ENCODE peak calls at places on chromosomes 12 and 14, in four cellular contexts. G, F, J and N are unnamed samples.

GRCh38 chr12:20189767-20190166 is 178.6 kb upstream of the PDE3A start:
- DNase-seq in G (no peak), J (no peak), F (no peak), N (no peak)

GRCh38 chr14:75655235-75655634 is 5.4 kb downstream of the ERG28 start:
- DNase-seq in J (no peak), F (no peak), G (no peak), N (no peak)

GRCh38 chr14:56331815-56332214 is 213.6 kb downstream of the PELI2 start:
- DNase-seq in G (no peak), J (no peak), F (peak; percentile 39), N (no peak)

GRCh38 chr12:51994539-51994820 is 12.3 kb upstream of the TAMALIN start:
- DNase-seq in G (no peak), J (no peak), F (no peak), N (no peak)

GRCh38 chr14:100088226-100088625 is 23.0 kb downstream of the EVL start:
- DNase-seq in F (no peak), J (no peak), G (no peak), N (no peak)

GRCh38 chr12:128009108-128009507 is 257.9 kb upstream of the TMEM132C start:
- DNase-seq in J (no peak), G (no peak), F (no peak), N (peak; percentile 58)

GRCh38 chr12:21773263-21773741 is 1.2 kb downstream of the KCNJ8 start:
- DNase-seq in G (peak; percentile 56), J (no peak), F (peak; percentile 23), N (peak; percentile 76)

GRCh38 chr14:89108608-89109007 is 284.2 kb downstream of the TTC8 start:
- DNase-seq in J (no peak), F (no peak), G (no peak), N (no peak)

GRCh38 chr12:100668939-100669536 is 95.6 kb downstream of the GAS2L3 start:
- DNase-seq in F (peak; percentile 61), G (peak; percentile 74), J (peak; percentile 66), N (peak; percentile 61)

GRCh38 chr14:97388408-97388807 is 591.2 kb downstream of the VRK1 start:
- DNase-seq in F (no peak), J (no peak), G (no peak), N (no peak)

GRCh38 chr12:126389961-126390360 is 1324.7 kb downstream of the AACS start:
- DNase-seq in J (no peak), F (no peak), G (no peak), N (no peak)

GRCh38 chr12:9041321-9041720 is 52.0 kb downstream of the KLRG1 start:
- DNase-seq in F (peak; percentile 17), G (no peak), J (no peak), N (no peak)

GRCh38 chr12:4604684-4605193 is 42.7 kb downstream of the DYRK4 start:
- DNase-seq in G (peak; percentile 93), F (peak; percentile 85), J (peak; percentile 78), N (peak; percentile 21)

GRCh38 chr12:47337581-47337980 is 257.8 kb upstream of the AMIGO2 start:
- DNase-seq in G (no peak), J (no peak), F (no peak), N (no peak)

GRCh38 chr12:26425587-26426260 is 230.4 kb downstream of the SSPN start:
- DNase-seq in J (no peak), G (no peak), F (peak; percentile 8), N (no peak)

GRCh38 chr14:72253503-72253902 is 321.3 kb downstream of the RGS6 start:
- DNase-seq in J (no peak), G (no peak), F (no peak), N (no peak)

DNA sequence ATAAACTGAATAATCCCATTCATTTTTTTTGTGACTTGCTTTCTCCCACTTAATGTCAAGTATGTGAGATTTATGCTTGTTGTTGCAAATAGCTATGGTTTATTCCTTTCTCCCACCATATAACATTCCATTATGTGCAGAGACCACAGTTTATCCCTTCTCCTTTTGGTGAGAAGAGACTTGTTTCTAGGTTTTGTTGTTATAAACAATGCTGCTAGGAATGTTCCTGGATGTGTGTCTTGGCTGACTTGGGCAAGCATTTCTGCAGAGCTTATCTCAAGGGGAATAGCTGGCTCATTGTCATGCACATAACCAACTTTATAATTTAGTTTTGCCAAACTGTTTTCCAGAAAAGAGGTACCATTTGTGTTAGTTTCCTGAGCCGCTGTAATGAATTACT is 47.6 kb upstream of the PPP1CC start:
- DNase-seq in G (no peak), F (no peak), J (no peak), N (no peak)
- TF ChIP-seq RAD21 in G (no peak), F (no peak), J (no peak), N (no peak)

DNA sequence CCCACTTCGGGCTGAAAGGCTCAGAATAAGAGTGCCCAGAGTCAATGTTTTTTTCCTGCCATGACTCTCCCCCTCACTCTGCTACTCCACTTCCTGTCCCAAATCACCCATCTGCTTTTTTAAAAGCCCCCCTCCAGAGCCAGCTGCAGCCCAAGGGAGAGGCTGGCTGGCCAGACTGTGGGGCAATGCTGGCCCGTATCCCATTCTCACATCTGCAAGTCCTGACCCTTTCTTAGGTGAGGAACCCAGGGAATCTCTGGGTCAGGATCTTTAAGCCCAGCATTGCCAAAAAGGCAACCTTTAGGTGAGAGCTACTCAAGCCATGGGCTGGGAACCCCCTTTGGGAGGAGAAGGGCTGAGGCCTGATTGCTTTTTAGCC is 1.7 kb upstream of the ITGA5 start:
- DNase-seq in J (no peak), G (no peak), F (no peak), N (no peak)
- TF ChIP-seq RAD21 in J (no peak), G (no peak), F (no peak), N (no peak)

GRCh38 chr14:95039993-95040348 is 117.4 kb downstream of the DICER1 start:
- DNase-seq in J (no peak), G (no peak), F (no peak), N (no peak)

GRCh38 chr14:95043314-95043713 is 114.0 kb downstream of the DICER1 start:
- DNase-seq in F (no peak), G (no peak), J (no peak), N (peak; percentile 16)

GRCh38 chr14:95039259-95039992 is 117.9 kb downstream of the DICER1 start:
- DNase-seq in G (no peak), F (no peak), J (no peak), N (no peak)

GRCh38 chr14:95040723-95041476 is 116.4 kb downstream of the DICER1 start:
- DNase-seq in F (peak; percentile 32), G (peak; percentile 11), J (no peak), N (no peak)

GRCh38 chr14:95041477-95042020 is 115.8 kb downstream of the DICER1 start:
- DNase-seq in G (no peak), J (no peak), F (no peak), N (no peak)
- TF ChIP-seq RAD21 in G (no peak), J (no peak), F (no peak), N (no peak)

GRCh38 chr12:55651314-55651703 is 14.6 kb downstream of the OR10P1 start:
- DNase-seq in F (no peak), J (no peak), G (no peak), N (no peak)
- TF ChIP-seq RAD21 in F (no peak), J (no peak), G (no peak), N (no peak)